ENCODE peak calls at places on chromosomes 12 and 14, in four cellular contexts. Y is lung, J is neural progenitor cell, M is PC-3. H is an unnamed sample.

GRCh38 chr12:68521321-68521839 is 89.3 kb upstream of the RAP1B start:
- DNase-seq in Y (no peak), J (no peak), M (peak; percentile 67), H (no peak)

GRCh38 chr14:59215353-59215752 is 26.9 kb downstream of the DAAM1 start:
- DNase-seq in J (no peak), M (no peak), Y (peak; percentile 82), H (no peak)

GRCh38 chr12:94942663-94943062 is 60.8 kb downstream of the NDUFA12 start:
- DNase-seq in J (no peak), M (no peak), Y (no peak), H (no peak)

GRCh38 chr12:75509621-75510020 is 1.8 kb downstream of the KRR1 start:
- DNase-seq in J (no peak), Y (no peak), M (no peak), H (no peak)

GRCh38 chr14:101075025-101075800 is 171.7 kb upstream of the RTL1 start:
- DNase-seq in J (no peak), Y (peak; percentile 22), M (no peak), H (no peak)

GRCh38 chr12:95547522-95548055 is 3.7 kb downstream of the USP44 start:
- DNase-seq in J (peak; percentile 54), M (no peak), Y (peak; percentile 71), H (no peak)

GRCh38 chr12:1083888-1084262 is 92.9 kb downstream of the ERC1 start:
- DNase-seq in J (no peak), Y (no peak), M (peak; percentile 27), H (no peak)

GRCh38 chr12:107914460-107914977 is 140.0 kb downstream of the ASCL4 start:
- DNase-seq in J (no peak), M (no peak), Y (no peak), H (no peak)

GRCh38 chr12:13347241-13348043 is 150.9 kb downstream of the EMP1 start:
- DNase-seq in M (peak; percentile 54), J (no peak), Y (no peak), H (no peak)
- H3K4me3 ChIP-seq in M (no peak overlapping the region), J (no peak overlapping the region), Y (no peak overlapping the region), H (no peak overlapping the region)

GRCh38 chr12:99709116-99709515 is 61.6 kb downstream of the GARIN6 start:
- DNase-seq in M (no peak), Y (no peak), J (no peak), H (peak; percentile 65)
- H3K4me3 ChIP-seq in M (no peak overlapping the region), Y (no peak overlapping the region), J (no peak overlapping the region), H (no peak overlapping the region)

GRCh38 chr12:54358620-54358944 is 5.7 kb downstream of the GPR84 start:
- DNase-seq in Y (no peak), M (no peak), J (peak; percentile 32), H (no peak)
- H3K4me3 ChIP-seq in Y (peak overlapping the region; percentile 29), M (peak overlapping the region; percentile 81), J (peak overlapping the region; percentile 53), H (peak overlapping the region; percentile 43)

DNA sequence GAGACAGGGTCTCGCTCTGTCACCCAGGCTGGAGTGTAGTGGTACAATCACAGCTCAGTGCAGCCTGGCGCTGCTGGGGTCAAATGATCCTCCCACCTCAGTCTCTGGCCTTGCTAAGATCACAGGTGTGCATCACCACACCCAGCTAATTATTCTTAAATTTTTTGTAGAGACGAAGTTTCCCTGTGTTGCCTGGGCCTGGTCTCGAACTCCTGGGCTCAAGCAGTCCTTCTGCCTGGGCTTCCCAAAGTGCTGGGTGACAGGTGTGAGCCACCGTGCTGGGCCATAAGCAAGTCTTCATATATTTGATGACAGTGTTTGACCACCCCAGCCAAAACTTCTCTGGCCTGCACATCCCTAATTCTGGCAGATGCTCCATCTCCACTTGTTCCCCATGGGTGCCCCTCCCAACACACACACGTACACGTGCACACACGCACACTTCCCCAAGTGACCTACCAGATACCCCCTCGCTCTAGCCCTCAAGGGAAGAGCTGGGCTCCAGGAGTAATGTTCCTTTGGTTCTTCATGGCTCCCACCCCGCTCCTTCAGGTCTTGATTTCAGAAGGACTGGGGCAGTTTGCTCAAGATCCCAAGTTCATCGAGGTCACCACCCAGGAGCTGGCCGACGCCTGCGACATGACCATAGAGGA is 104.3 kb upstream of the FKBP4 start:
- DNase-seq in J (no peak), Y (peak; percentile 17), M (no peak), H (no peak)
- H3K4me3 ChIP-seq in J (peak overlapping the region; percentile 67), Y (no peak overlapping the region), M (no peak overlapping the region), H (no peak overlapping the region)

GRCh38 chr12:117807946-117808345 is 160.8 kb downstream of the KSR2 start:
- DNase-seq in J (no peak), Y (no peak), M (no peak), H (no peak)
- H3K4me3 ChIP-seq in J (no peak overlapping the region), Y (no peak overlapping the region), M (no peak overlapping the region), H (no peak overlapping the region)

GRCh38 chr12:66165141-66165540 is 4.7 kb downstream of the TMBIM4 start:
- DNase-seq in M (no peak), Y (no peak), J (no peak), H (no peak)

GRCh38 chr12:66166561-66166960 is 3.2 kb downstream of the TMBIM4 start:
- DNase-seq in J (no peak), Y (no peak), M (no peak), H (no peak)

GRCh38 chr12:66169221-66170170 is at the start of gene TMBIM4:
- DNase-seq in Y (peak; percentile 88), J (peak; percentile 93), M (peak; percentile 82), H (peak; percentile 92)

GRCh38 chr12:66170606-66171005 is 810 bp upstream of the TMBIM4 start:
- DNase-seq in J (no peak), M (no peak), Y (no peak), H (no peak)

GRCh38 chr12:66168410-66168809 is 1.4 kb downstream of the TMBIM4 start:
- DNase-seq in J (no peak), M (no peak), Y (no peak), H (no peak)
- H3K4me3 ChIP-seq in J (peak overlapping the region; percentile 58), M (peak overlapping the region; percentile 89), Y (no peak overlapping the region), H (peak overlapping the region; percentile 66)

DNA sequence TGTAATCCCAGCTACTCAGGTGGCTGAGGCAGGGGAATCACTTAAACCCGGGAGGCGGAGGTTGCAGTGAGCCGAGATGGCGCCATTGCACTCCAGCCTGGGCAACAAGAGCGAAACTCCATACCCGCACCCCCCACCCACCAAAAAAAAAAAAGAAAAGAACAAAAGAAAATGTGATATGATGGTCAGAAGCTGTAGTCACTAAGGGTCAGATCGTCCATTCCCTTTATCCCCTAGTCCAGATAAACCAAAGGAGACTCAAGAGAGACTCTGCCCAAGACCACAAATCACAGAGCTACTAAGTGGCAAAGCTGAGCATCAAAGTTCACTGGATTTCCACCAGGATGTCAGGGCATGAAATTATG is 3.2 kb downstream of the PPTC7 start:
- DNase-seq in J (no peak), M (no peak), Y (no peak), H (no peak)
- H3K4me3 ChIP-seq in J (no peak overlapping the region), M (no peak overlapping the region), Y (no peak overlapping the region), H (no peak overlapping the region)

GRCh38 chr12:16606936-16607335 is 974 bp upstream of the LMO3 start:
- DNase-seq in Y (no peak), J (peak; percentile 20), M (no peak), H (no peak)
- H3K4me3 ChIP-seq in Y (peak overlapping the region; percentile 50), J (peak overlapping the region; percentile 62), M (peak overlapping the region; percentile 77), H (no peak overlapping the region)